ENCODE peak calls at places on chromosomes 3 and 15, in seven cellular contexts. One of them, this sample, is unnamed.

GRCh38 chr15:70892002-70892911 is at the start of the genes LRRC49 and THAP10:
- DNase-seq in coronary artery: peak
- DNase-seq in pancreas: peak
- DNase-seq in IMR-90: peak
- DNase-seq in kidney: peak
- DNase-seq in AG09309: peak
- DNase-seq in sigmoid colon: peak
- DNase-seq in this sample: peak

GRCh38 chr3:169813757-169814517 is 1.2 kb upstream of the LRRC34 start:
- DNase-seq in sigmoid colon: no peak
- DNase-seq in kidney: no peak
- DNase-seq in IMR-90: no peak
- DNase-seq in coronary artery: no peak
- DNase-seq in AG09309: no peak
- DNase-seq in pancreas: no peak
- DNase-seq in this sample: no peak

GRCh38 chr3:194067949-194068362 is 68.0 kb upstream of the HES1 start:
- DNase-seq in pancreas: no peak
- DNase-seq in IMR-90: no peak
- DNase-seq in kidney: no peak
- DNase-seq in sigmoid colon: no peak
- DNase-seq in coronary artery: no peak
- DNase-seq in AG09309: no peak
- DNase-seq in this sample: no peak

GRCh38 chr15:87827126-87827525 is 429.4 kb downstream of the NTRK3 start:
- DNase-seq in sigmoid colon: no peak
- DNase-seq in IMR-90: peak
- DNase-seq in AG09309: no peak
- DNase-seq in kidney: no peak
- DNase-seq in coronary artery: no peak
- DNase-seq in pancreas: no peak
- DNase-seq in this sample: no peak

GRCh38 chr3:144770813-144771400 is 799.3 kb downstream of the DIPK2A start:
- DNase-seq in AG09309: peak
- DNase-seq in coronary artery: no peak
- DNase-seq in kidney: no peak
- DNase-seq in pancreas: no peak
- DNase-seq in sigmoid colon: no peak
- DNase-seq in IMR-90: peak
- DNase-seq in this sample: no peak

GRCh38 chr3:195839260-195840010 is 27.7 kb upstream of the MUC4 start:
- DNase-seq in kidney: no peak
- DNase-seq in AG09309: no peak
- DNase-seq in coronary artery: no peak
- DNase-seq in pancreas: no peak
- DNase-seq in sigmoid colon: no peak
- DNase-seq in IMR-90: no peak
- DNase-seq in this sample: no peak

GRCh38 chr3:158103131-158103955 is 2.9 kb downstream of the SHOX2 start:
- DNase-seq in IMR-90: no peak
- DNase-seq in pancreas: no peak
- DNase-seq in coronary artery: peak
- DNase-seq in sigmoid colon: no peak
- DNase-seq in kidney: peak
- DNase-seq in AG09309: no peak
- DNase-seq in this sample: no peak

GRCh38 chr3:152127058-152127457 is 141.7 kb upstream of the MBNL1 start:
- DNase-seq in IMR-90: no peak
- DNase-seq in sigmoid colon: no peak
- DNase-seq in kidney: no peak
- DNase-seq in AG09309: no peak
- DNase-seq in pancreas: no peak
- DNase-seq in coronary artery: no peak
- DNase-seq in this sample: no peak

GRCh38 chr15:83014205-83014653 is 2.8 kb upstream of the C15orf40 start:
- DNase-seq in coronary artery: no peak
- DNase-seq in AG09309: no peak
- DNase-seq in pancreas: no peak
- DNase-seq in IMR-90: no peak
- DNase-seq in sigmoid colon: no peak
- DNase-seq in kidney: no peak
- DNase-seq in this sample: no peak

GRCh38 chr3:9552252-9552999 is 1.2 kb downstream of the LHFPL4 start:
- DNase-seq in kidney: peak
- DNase-seq in sigmoid colon: no peak
- DNase-seq in IMR-90: peak
- DNase-seq in AG09309: no peak
- DNase-seq in pancreas: peak
- DNase-seq in coronary artery: peak
- DNase-seq in this sample: peak

GRCh38 chr3:194587438-194587931 is 45.7 kb downstream of the TMEM44 start:
- DNase-seq in AG09309: no peak
- DNase-seq in pancreas: no peak
- DNase-seq in sigmoid colon: no peak
- DNase-seq in coronary artery: peak
- DNase-seq in IMR-90: peak
- DNase-seq in kidney: no peak
- DNase-seq in this sample: no peak

GRCh38 chr3:172680684-172681083 is 30.2 kb downstream of the NCEH1 start:
- DNase-seq in IMR-90: no peak
- DNase-seq in pancreas: no peak
- DNase-seq in kidney: no peak
- DNase-seq in AG09309: peak
- DNase-seq in sigmoid colon: no peak
- DNase-seq in coronary artery: no peak
- DNase-seq in this sample: no peak

GRCh38 chr15:67820992-67821783 is 4.1 kb upstream of the SKOR1 start:
- DNase-seq in IMR-90: peak
- DNase-seq in kidney: peak
- DNase-seq in sigmoid colon: no peak
- DNase-seq in AG09309: no peak
- DNase-seq in coronary artery: no peak
- DNase-seq in pancreas: peak
- DNase-seq in this sample: no peak

GRCh38 chr15:51315726-51316125 is 22.7 kb downstream of the CYP19A1 start:
- DNase-seq in kidney: no peak
- DNase-seq in IMR-90: no peak
- DNase-seq in pancreas: no peak
- DNase-seq in coronary artery: peak
- DNase-seq in AG09309: no peak
- DNase-seq in sigmoid colon: no peak
- DNase-seq in this sample: no peak

GRCh38 chr15:62209821-62210220 is 44.7 kb upstream of the C2CD4B start:
- DNase-seq in IMR-90: no peak
- DNase-seq in sigmoid colon: no peak
- DNase-seq in coronary artery: no peak
- DNase-seq in pancreas: no peak
- DNase-seq in AG09309: no peak
- DNase-seq in kidney: no peak
- DNase-seq in this sample: no peak

GRCh38 chr15:98280576-98280975 is 320.1 kb downstream of the ARRDC4 start:
- DNase-seq in kidney: no peak
- DNase-seq in sigmoid colon: no peak
- DNase-seq in AG09309: no peak
- DNase-seq in pancreas: no peak
- DNase-seq in IMR-90: no peak
- DNase-seq in coronary artery: no peak
- DNase-seq in this sample: no peak

GRCh38 chr3:69568458-69568857 is 170.8 kb upstream of the MITF start:
- DNase-seq in sigmoid colon: no peak
- DNase-seq in kidney: no peak
- DNase-seq in AG09309: peak
- DNase-seq in IMR-90: peak
- DNase-seq in pancreas: no peak
- DNase-seq in coronary artery: no peak
- DNase-seq in this sample: no peak

GRCh38 chr3:194339356-194339755 is 11.8 kb downstream of the CPN2 start:
- DNase-seq in kidney: no peak
- DNase-seq in AG09309: no peak
- DNase-seq in coronary artery: no peak
- DNase-seq in pancreas: no peak
- DNase-seq in sigmoid colon: no peak
- DNase-seq in IMR-90: no peak
- DNase-seq in this sample: no peak

DNA sequence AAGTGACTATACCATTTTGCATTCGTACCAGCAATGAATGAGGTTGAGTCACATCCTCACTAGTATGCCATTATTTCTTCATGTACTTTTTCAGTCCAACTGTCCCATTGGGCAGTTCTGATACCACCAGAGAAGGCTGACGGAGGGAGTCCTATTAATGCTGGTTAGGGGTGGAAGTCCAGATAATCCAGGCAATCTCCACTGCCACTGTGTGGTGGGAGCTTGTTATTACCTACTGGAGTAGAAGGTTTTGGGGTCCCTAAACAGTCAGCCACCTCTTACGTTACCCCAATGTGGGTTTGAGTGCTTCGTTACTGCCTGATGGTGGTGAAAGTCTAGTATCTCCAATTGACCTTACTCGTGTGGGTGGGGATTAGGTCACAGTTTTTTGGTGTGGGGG is 210.8 kb downstream of the DOCK3 start:
- DNase-seq in sigmoid colon: no peak
- DNase-seq in AG09309: no peak
- DNase-seq in kidney: no peak
- DNase-seq in pancreas: no peak
- DNase-seq in IMR-90: no peak
- DNase-seq in coronary artery: no peak
- DNase-seq in this sample: no peak
- TF ChIP-seq CTCF in sigmoid colon: peak
- TF ChIP-seq CTCF in AG09309: peak
- TF ChIP-seq CTCF in kidney: peak
- TF ChIP-seq CTCF in pancreas: no peak
- TF ChIP-seq CTCF in IMR-90: no peak
- TF ChIP-seq CTCF in coronary artery: no peak
- TF ChIP-seq CTCF in this sample: no peak

GRCh38 chr3:190629088-190629487 is 115.2 kb downstream of the IL1RAP start:
- DNase-seq in coronary artery: no peak
- DNase-seq in AG09309: no peak
- DNase-seq in pancreas: no peak
- DNase-seq in IMR-90: no peak
- DNase-seq in sigmoid colon: no peak
- DNase-seq in kidney: no peak
- DNase-seq in this sample: no peak
- TF ChIP-seq CTCF in coronary artery: no peak
- TF ChIP-seq CTCF in AG09309: no peak
- TF ChIP-seq CTCF in pancreas: no peak
- TF ChIP-seq CTCF in IMR-90: no peak
- TF ChIP-seq CTCF in sigmoid colon: no peak
- TF ChIP-seq CTCF in kidney: no peak
- TF ChIP-seq CTCF in this sample: no peak

DNA sequence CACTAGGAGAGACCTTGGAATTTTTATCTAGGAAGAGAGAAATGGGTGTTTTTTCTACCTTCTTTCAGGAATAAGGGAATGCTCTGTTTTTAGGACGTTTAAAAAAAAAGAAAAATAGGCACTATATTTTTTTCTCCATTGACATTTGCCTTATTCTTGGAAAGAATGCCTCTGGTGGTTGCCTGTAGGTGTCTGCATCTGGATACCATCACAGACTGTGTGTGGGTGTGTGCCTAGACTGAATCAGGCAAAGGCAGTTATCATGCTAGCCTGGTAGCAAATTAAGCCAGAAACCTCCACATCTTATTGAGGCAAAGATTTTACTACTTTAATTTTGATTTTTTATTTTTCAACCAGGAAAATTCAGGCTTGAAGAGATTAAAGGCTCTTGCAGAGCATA is 513.6 kb upstream of the KCNMB2 start:
- DNase-seq in AG09309: peak
- DNase-seq in sigmoid colon: no peak
- DNase-seq in pancreas: no peak
- DNase-seq in coronary artery: no peak
- DNase-seq in kidney: no peak
- DNase-seq in IMR-90: peak
- DNase-seq in this sample: no peak
- TF ChIP-seq CTCF in AG09309: peak
- TF ChIP-seq CTCF in sigmoid colon: no peak
- TF ChIP-seq CTCF in pancreas: no peak
- TF ChIP-seq CTCF in coronary artery: no peak
- TF ChIP-seq CTCF in kidney: no peak
- TF ChIP-seq CTCF in IMR-90: no peak
- TF ChIP-seq CTCF in this sample: no peak

DNA sequence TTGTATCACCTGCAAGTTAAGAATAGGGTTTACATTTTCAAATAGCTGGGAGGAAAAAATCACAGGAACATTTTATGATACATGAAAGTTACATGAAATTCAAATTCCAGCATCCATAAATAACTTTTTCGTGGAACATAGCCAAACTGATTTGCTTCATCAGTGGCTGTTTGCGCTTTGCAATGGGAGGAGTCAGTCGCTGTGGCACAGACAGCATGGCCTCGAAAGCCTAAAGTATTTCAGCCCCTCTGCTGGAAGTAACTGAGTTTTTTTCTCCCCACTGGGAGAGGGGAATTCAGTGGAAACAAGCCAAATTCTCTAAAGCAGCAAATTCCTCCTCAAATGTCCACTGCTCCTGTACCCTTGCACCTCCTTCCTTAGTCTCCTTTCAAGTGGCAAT is 271.9 kb downstream of the SUCLG2 start:
- DNase-seq in pancreas: no peak
- DNase-seq in kidney: peak
- DNase-seq in sigmoid colon: no peak
- DNase-seq in AG09309: no peak
- DNase-seq in coronary artery: no peak
- DNase-seq in IMR-90: peak
- DNase-seq in this sample: no peak
- TF ChIP-seq CTCF in pancreas: no peak
- TF ChIP-seq CTCF in kidney: no peak
- TF ChIP-seq CTCF in sigmoid colon: no peak
- TF ChIP-seq CTCF in AG09309: no peak
- TF ChIP-seq CTCF in coronary artery: no peak
- TF ChIP-seq CTCF in IMR-90: no peak
- TF ChIP-seq CTCF in this sample: no peak

DNA sequence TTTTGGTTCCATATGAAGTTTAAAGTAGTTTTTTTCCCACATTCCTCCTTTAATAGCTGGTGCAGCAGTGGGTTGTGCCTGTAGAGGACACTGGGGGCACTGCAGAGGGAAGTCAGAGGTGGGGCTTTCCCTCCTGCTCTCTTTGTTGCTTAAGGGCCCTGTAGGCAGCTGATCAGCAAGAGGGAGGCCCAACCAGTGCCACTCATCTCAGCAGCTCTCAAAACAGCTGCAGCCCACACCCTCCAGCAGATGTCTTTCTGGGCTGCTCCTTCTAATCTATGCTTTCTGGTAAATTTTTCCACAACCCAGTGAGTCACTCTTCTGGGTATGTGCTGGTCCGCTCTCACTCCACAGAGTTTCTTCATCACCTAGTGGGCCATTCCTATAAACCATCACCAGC is 263.8 kb downstream of the FEZF2 start:
- DNase-seq in sigmoid colon: no peak
- DNase-seq in pancreas: no peak
- DNase-seq in coronary artery: peak
- DNase-seq in AG09309: peak
- DNase-seq in IMR-90: peak
- DNase-seq in kidney: no peak
- DNase-seq in this sample: no peak
- TF ChIP-seq CTCF in sigmoid colon: no peak
- TF ChIP-seq CTCF in pancreas: no peak
- TF ChIP-seq CTCF in coronary artery: no peak
- TF ChIP-seq CTCF in AG09309: peak
- TF ChIP-seq CTCF in IMR-90: peak
- TF ChIP-seq CTCF in kidney: no peak
- TF ChIP-seq CTCF in this sample: no peak